ENCODE peak calls at places on chromosome 14, in eight cellular contexts. O, I, Y, Q, Z, V, N and P are unnamed samples.

GRCh38 chr14:31582286-31582691 is 21.1 kb downstream of the NUBPL start:
- DNase-seq in O (no peak), I (no peak), Y (no peak), Q (no peak), Z (no peak), V (no peak), N (no peak), P (no peak)

GRCh38 chr14:72443991-72444431 is 449.9 kb downstream of the DPF3 start:
- DNase-seq in O (no peak), I (no peak), Y (peak), Q (no peak), Z (no peak), V (peak), N (no peak), P (peak)

GRCh38 chr14:92581206-92581605 is 67.6 kb downstream of the RIN3 start:
- DNase-seq in O (no peak), I (no peak), Y (no peak), Q (no peak), Z (no peak), V (no peak), N (no peak), P (no peak)

GRCh38 chr14:105885561-105886320 is 359.4 kb downstream of the TMEM121 start:
- DNase-seq in O (peak), I (peak), Y (no peak), Q (peak), Z (peak), V (peak), N (peak), P (no peak)

GRCh38 chr14:74510955-74511354 is 17.4 kb downstream of the ISCA2 start:
- DNase-seq in O (peak), I (no peak), Y (no peak), Q (peak), Z (no peak), V (no peak), N (peak), P (no peak)

GRCh38 chr14:22781606-22782000 is 15.1 kb downstream of the OXA1L start:
- DNase-seq in O (no peak), I (no peak), Y (no peak), Q (no peak), Z (no peak), V (no peak), N (no peak), P (no peak)

GRCh38 chr14:104392001-104392395 is 187.6 kb upstream of the C14orf180 start:
- DNase-seq in O (no peak), I (no peak), Y (no peak), Q (no peak), Z (peak), V (peak), N (no peak), P (no peak)

GRCh38 chr14:61147898-61148549 is 133.1 kb downstream of the TMEM30B start:
- DNase-seq in O (peak), I (no peak), Y (no peak), Q (no peak), Z (no peak), V (no peak), N (no peak), P (no peak)

GRCh38 chr14:32727827-32728226 is 210.9 kb upstream of the NPAS3 start:
- DNase-seq in O (peak), I (no peak), Y (no peak), Q (no peak), Z (no peak), V (no peak), N (no peak), P (no peak)

GRCh38 chr14:74949859-74950572 is 5.4 kb downstream of the PGF start:
- DNase-seq in O (no peak), I (no peak), Y (no peak), Q (no peak), Z (no peak), V (no peak), N (no peak), P (no peak)

GRCh38 chr14:90168425-90169105 is 87.8 kb upstream of the PSMC1 start:
- DNase-seq in O (no peak), I (no peak), Y (no peak), Q (no peak), Z (no peak), V (no peak), N (no peak), P (no peak)

GRCh38 chr14:98137626-98138025 is 1134.4 kb downstream of the BCL11B start:
- DNase-seq in O (no peak), I (no peak), Y (no peak), Q (no peak), Z (no peak), V (no peak), N (no peak), P (no peak)

GRCh38 chr14:102317564-102318248 is 1.8 kb upstream of the ZNF839 start:
- DNase-seq in O (no peak), I (no peak), Y (peak), Q (no peak), Z (no peak), V (peak), N (no peak), P (no peak)

GRCh38 chr14:21264025-21264801 is 5.0 kb downstream of the HNRNPC start:
- DNase-seq in O (no peak), I (no peak), Y (no peak), Q (no peak), Z (no peak), V (peak), N (no peak), P (peak)

GRCh38 chr14:73728106-73729014 is 14.2 kb upstream of the PNMA1 start:
- DNase-seq in O (peak), I (peak), Y (peak), Q (peak), Z (peak), V (peak), N (peak), P (peak)

GRCh38 chr14:101246894-101247853 is 314.1 kb upstream of the DIO3 start:
- DNase-seq in O (no peak), I (no peak), Y (no peak), Q (no peak), Z (no peak), V (no peak), N (peak), P (no peak)

GRCh38 chr14:105337433-105337832 is 22.9 kb downstream of the PACS2 start:
- DNase-seq in O (no peak), I (no peak), Y (no peak), Q (peak), Z (no peak), V (no peak), N (no peak), P (no peak)

GRCh38 chr14:96581026-96581425 is 78.8 kb downstream of the PAPOLA start:
- DNase-seq in O (no peak), I (no peak), Y (no peak), Q (no peak), Z (no peak), V (no peak), N (no peak), P (no peak)

GRCh38 chr14:60220084-60220483 is 28.9 kb upstream of the PPM1A start:
- DNase-seq in O (no peak), I (no peak), Y (no peak), Q (no peak), Z (no peak), V (peak), N (no peak), P (peak)

GRCh38 chr14:72629534-72629933 is 264.4 kb downstream of the DPF3 start:
- DNase-seq in O (no peak), I (no peak), Y (no peak), Q (no peak), Z (peak), V (no peak), N (no peak), P (no peak)

GRCh38 chr14:68145036-68145435 is 325.5 kb downstream of the RAD51B start:
- DNase-seq in O (no peak), I (no peak), Y (peak), Q (no peak), Z (no peak), V (no peak), N (no peak), P (no peak)
- TF ChIP-seq CTCF in O (no peak), I (no peak), Y (no peak), Q (no peak), Z (no peak), V (no peak), N (peak), P (no peak)

DNA sequence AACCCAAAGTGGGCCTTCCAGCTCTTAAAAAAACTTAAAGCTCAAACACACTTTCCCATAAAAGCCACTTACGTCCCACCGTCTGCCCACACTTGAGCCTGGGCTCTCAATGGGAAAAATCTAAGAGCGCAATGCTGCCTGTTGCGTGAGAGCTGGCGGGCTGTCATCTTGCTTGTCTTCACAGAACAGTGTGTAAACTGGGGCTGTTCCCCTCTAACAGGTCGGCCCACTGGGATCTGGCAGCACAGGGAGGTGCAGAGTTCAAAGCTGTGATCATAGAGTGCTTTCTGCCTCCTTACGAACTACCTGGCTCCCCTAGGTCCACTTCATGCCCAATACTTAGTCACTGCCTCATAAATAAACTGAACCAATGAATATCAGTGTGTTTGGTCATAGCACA is 79.9 kb downstream of the DICER1 start:
- DNase-seq in O (no peak), I (no peak), Y (no peak), Q (no peak), Z (no peak), V (no peak), N (no peak), P (no peak)
- TF ChIP-seq CTCF in O (no peak), I (no peak), Y (no peak), Q (no peak), Z (no peak), V (no peak), N (no peak), P (no peak)

DNA sequence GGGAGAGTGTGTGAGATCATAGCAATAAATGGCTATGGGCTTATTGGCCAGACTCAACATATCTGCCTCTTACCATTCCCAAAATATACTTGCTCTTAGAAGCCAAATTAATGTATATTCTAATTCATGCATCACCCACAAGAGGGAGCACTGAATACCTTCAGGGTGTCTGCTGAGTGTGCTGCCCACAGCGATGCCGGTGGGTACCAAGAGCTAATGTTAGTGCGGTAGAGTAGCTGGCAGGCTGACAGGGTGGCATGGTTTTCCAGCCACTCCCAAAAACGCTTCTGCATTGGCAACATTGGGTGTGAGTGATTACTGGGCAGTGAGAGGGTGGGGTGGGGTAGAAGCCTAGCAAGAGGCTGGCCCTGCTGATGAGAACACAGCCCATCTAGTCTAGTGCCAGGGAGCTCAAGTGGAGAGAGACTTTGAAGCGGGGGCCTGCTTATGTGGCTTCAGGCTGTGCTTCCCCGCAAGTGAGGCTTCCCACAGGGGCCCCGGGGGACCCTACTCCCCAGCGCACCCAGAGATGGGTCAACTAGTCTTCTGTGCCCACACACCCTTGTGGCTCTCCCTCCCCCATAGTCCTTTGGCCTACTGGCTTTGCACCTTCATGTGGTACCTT is 9.2 kb upstream of the PLEKHD1 start:
- DNase-seq in O (no peak), I (no peak), Y (no peak), Q (no peak), Z (peak), V (peak), N (no peak), P (peak)
- TF ChIP-seq CTCF in O (no peak), I (no peak), Y (no peak), Q (peak), Z (no peak), V (peak), N (peak), P (peak)

DNA sequence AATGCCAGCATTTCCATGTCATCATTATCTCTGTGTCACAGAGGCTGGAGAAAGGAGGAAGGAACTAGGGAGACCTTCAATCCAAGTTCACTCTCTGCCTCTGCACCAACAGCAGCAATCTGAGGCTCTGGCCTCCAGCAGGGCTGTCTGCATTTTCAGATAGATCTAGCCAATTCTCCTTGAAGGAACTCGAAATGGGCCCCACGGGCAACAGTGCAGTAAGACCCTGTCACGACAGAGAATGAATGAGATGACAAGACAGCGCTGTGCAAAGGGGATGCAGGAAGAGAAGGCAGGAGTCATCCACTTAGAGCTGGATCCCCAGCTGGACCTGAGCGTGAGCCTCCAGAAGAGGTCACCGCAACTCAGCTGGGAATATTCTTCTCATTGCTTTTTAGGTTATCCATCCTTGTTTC is 183.7 kb upstream of the GZMB start:
- DNase-seq in O (no peak), I (no peak), Y (peak), Q (no peak), Z (no peak), V (no peak), N (peak), P (no peak)
- TF ChIP-seq CTCF in O (no peak), I (no peak), Y (no peak), Q (peak), Z (no peak), V (peak), N (peak), P (no peak)

DNA sequence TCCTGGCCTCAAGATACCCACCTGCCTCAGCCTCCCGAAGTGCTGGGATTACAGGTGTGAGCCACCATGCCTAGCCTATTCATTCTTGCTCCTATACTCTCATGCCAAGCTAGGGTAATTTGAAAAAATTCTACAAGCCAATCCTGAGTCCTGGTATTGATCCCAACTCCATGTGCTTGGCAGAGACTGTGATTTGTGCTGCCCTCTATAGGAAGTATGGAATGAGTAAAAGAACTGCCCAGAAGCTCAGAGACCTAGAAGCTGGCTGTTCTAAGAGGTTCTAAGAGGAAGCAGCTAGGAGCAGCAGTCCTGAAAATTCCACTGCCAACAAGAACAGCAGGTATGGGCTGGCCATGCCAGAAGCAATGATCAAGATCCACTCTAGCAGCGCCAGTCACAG is 402.5 kb downstream of the PCNX1 start:
- DNase-seq in O (no peak), I (no peak), Y (no peak), Q (no peak), Z (no peak), V (no peak), N (no peak), P (no peak)
- TF ChIP-seq CTCF in O (peak), I (no peak), Y (no peak), Q (no peak), Z (no peak), V (no peak), N (peak), P (no peak)

DNA sequence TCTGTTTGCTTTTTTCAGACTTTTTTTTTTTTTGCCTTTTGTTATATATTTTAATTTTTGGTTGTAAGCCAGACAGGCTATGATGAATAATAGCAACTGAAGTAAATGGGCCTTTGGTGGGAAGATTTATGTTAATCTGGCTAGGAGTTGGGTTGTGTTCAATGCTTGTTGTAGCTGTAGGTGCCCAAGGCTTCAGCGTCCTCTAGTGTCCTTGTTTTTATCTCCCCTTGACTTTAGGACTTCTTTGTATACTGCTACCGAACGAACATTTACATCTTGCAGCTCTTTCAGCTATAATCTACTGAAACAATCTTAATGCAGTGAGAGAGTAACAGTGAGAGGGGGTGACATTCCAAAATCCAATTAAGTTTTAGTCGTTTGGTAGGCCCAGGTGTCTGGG is 848.4 kb upstream of the FBXO33 start:
- DNase-seq in O (no peak), I (no peak), Y (no peak), Q (no peak), Z (no peak), V (no peak), N (no peak), P (no peak)
- TF ChIP-seq CTCF in O (no peak), I (no peak), Y (no peak), Q (no peak), Z (no peak), V (no peak), N (peak), P (no peak)